ENCODE peak calls at places on chromosomes 6 and 20, in five cellular contexts. One of them, this sample, is unnamed.

GRCh38 chr20:44618318-44618731 is 33.2 kb downstream of the ADA start:
- DNase-seq in CD8-positive, alpha-beta T cell: no peak
- DNase-seq in endothelial cell of umbilical vein: no peak
- DNase-seq in thoracic aorta: no peak
- DNase-seq in AG10803: no peak
- DNase-seq in this sample: no peak

GRCh38 chr6:84284428-84285033 is 57.1 kb upstream of the CEP162 start:
- DNase-seq in CD8-positive, alpha-beta T cell: no peak
- DNase-seq in endothelial cell of umbilical vein: peak
- DNase-seq in thoracic aorta: no peak
- DNase-seq in AG10803: no peak
- DNase-seq in this sample: peak

GRCh38 chr20:58208944-58209343 is 19.5 kb downstream of the ANKRD60 start:
- DNase-seq in CD8-positive, alpha-beta T cell: no peak
- DNase-seq in endothelial cell of umbilical vein: no peak
- DNase-seq in thoracic aorta: no peak
- DNase-seq in AG10803: no peak
- DNase-seq in this sample: no peak

GRCh38 chr6:14728396-14729024 is 517.4 kb upstream of the JARID2 start:
- DNase-seq in CD8-positive, alpha-beta T cell: no peak
- DNase-seq in endothelial cell of umbilical vein: no peak
- DNase-seq in thoracic aorta: no peak
- DNase-seq in AG10803: peak
- DNase-seq in this sample: no peak

GRCh38 chr6:142374965-142375733 is 73.3 kb downstream of the ADGRG6 start:
- DNase-seq in CD8-positive, alpha-beta T cell: no peak
- DNase-seq in endothelial cell of umbilical vein: peak
- DNase-seq in thoracic aorta: no peak
- DNase-seq in AG10803: peak
- DNase-seq in this sample: no peak

GRCh38 chr20:63066506-63067265 is 59.9 kb upstream of the BHLHE23 start:
- DNase-seq in CD8-positive, alpha-beta T cell: no peak
- DNase-seq in endothelial cell of umbilical vein: no peak
- DNase-seq in thoracic aorta: no peak
- DNase-seq in AG10803: no peak
- DNase-seq in this sample: no peak

GRCh38 chr6:159174263-159174974 is 5.2 kb downstream of the FNDC1 start:
- DNase-seq in CD8-positive, alpha-beta T cell: peak
- DNase-seq in endothelial cell of umbilical vein: peak
- DNase-seq in thoracic aorta: peak
- DNase-seq in AG10803: peak
- DNase-seq in this sample: peak

GRCh38 chr6:53718597-53719460 is 53.3 kb upstream of the KLHL31 start:
- DNase-seq in CD8-positive, alpha-beta T cell: no peak
- DNase-seq in endothelial cell of umbilical vein: peak
- DNase-seq in thoracic aorta: no peak
- DNase-seq in AG10803: peak
- DNase-seq in this sample: peak

GRCh38 chr6:52580905-52581304 is 4.0 kb upstream of the TRAM2 start:
- DNase-seq in CD8-positive, alpha-beta T cell: no peak
- DNase-seq in endothelial cell of umbilical vein: no peak
- DNase-seq in thoracic aorta: no peak
- DNase-seq in AG10803: no peak
- DNase-seq in this sample: no peak

GRCh38 chr6:52579006-52579660 is 2.3 kb upstream of the TRAM2 start:
- DNase-seq in CD8-positive, alpha-beta T cell: no peak
- DNase-seq in endothelial cell of umbilical vein: no peak
- DNase-seq in thoracic aorta: no peak
- DNase-seq in AG10803: no peak
- DNase-seq in this sample: no peak

DNA sequence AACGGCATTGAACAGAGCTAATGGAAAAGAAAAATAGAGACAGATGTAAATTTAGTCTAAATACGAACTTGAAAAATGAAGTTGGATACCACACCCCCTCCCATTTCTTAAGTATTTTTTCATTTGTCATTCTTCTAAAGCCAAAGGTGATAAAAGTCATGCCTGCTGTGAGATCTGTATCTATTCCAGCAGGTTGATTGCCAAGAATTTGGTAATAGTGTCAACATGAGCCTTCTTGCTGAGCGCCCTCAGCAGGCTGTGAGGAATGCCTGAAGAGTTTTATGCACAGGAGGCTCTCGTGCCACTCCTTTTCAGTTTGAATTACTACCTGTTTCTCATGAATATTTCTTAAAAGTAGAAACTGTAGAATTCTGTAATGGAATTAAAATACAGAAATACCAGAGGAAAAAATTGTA is 165.4 kb downstream of the QKI start:
- DNase-seq in CD8-positive, alpha-beta T cell: no peak
- DNase-seq in endothelial cell of umbilical vein: peak
- DNase-seq in thoracic aorta: no peak
- DNase-seq in AG10803: peak
- DNase-seq in this sample: no peak
- TF ChIP-seq CTCF in CD8-positive, alpha-beta T cell: no peak
- TF ChIP-seq CTCF in endothelial cell of umbilical vein: no peak
- TF ChIP-seq CTCF in thoracic aorta: no peak
- TF ChIP-seq CTCF in AG10803: peak
- TF ChIP-seq CTCF in this sample: no peak

GRCh38 chr6:153553627-153554026 is 422.5 kb upstream of the RGS17 start:
- DNase-seq in CD8-positive, alpha-beta T cell: no peak
- DNase-seq in endothelial cell of umbilical vein: no peak
- DNase-seq in thoracic aorta: no peak
- DNase-seq in AG10803: no peak
- DNase-seq in this sample: no peak
- TF ChIP-seq CTCF in CD8-positive, alpha-beta T cell: no peak
- TF ChIP-seq CTCF in endothelial cell of umbilical vein: no peak
- TF ChIP-seq CTCF in thoracic aorta: no peak
- TF ChIP-seq CTCF in AG10803: peak
- TF ChIP-seq CTCF in this sample: no peak

DNA sequence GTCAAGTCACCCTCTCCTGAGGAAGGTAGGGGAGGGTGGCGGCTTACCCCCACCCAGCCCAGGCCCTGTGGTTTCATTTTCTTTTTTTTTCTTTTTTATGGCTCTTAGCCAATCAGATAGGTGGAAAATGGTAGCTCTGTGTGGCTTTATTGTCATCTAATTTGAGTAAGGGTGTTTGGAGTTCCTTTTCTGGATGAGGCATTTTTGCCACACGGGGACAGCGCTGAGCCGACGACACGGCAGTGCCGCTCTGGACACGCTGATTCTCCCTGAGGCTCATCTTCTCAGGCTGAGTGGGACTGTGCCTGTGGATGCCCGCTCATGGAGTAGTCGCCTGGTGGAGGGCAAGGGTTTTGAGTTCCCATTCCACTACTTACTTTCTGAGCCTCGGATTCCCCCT is 37.6 kb upstream of the ANGPT4 start:
- DNase-seq in CD8-positive, alpha-beta T cell: no peak
- DNase-seq in endothelial cell of umbilical vein: no peak
- DNase-seq in thoracic aorta: no peak
- DNase-seq in AG10803: peak
- DNase-seq in this sample: no peak
- TF ChIP-seq CTCF in CD8-positive, alpha-beta T cell: no peak
- TF ChIP-seq CTCF in endothelial cell of umbilical vein: no peak
- TF ChIP-seq CTCF in thoracic aorta: no peak
- TF ChIP-seq CTCF in AG10803: peak
- TF ChIP-seq CTCF in this sample: no peak

DNA sequence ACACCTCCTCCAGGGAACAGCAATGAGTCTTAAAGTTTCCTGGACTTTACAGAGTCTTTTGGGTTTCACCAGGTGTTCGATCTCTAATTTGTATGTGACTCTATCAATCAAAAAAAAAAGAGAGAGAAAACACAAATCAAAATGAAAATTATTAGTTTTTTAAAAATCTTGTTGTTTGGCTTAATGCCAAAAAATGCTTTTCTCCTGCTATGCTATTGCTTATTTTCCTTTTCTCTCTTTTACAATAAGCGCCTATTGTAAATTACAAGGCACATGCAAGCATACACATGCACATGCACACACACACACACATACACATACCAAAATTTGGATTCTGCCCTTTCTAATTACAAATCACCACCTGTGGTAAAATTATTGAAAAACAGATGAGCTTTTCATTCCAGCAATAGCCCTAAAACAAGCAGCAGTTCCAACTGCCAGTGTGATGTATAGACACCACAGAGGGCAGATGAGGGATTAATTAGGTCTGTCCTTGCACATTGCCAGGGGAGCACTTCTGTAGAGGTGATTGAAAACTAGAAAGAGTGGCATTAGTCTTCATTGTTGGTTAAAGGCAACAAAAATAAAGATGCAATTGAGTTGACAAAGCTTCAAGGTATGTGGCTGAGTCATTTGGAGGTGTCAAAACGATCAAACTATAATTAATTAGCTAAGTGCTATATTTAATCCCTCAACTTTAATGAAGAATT is 631.7 kb downstream of the TFAP2B start:
- DNase-seq in CD8-positive, alpha-beta T cell: no peak
- DNase-seq in endothelial cell of umbilical vein: no peak
- DNase-seq in thoracic aorta: no peak
- DNase-seq in AG10803: no peak
- DNase-seq in this sample: no peak
- TF ChIP-seq CTCF in CD8-positive, alpha-beta T cell: no peak
- TF ChIP-seq CTCF in endothelial cell of umbilical vein: no peak
- TF ChIP-seq CTCF in thoracic aorta: no peak
- TF ChIP-seq CTCF in AG10803: no peak
- TF ChIP-seq CTCF in this sample: no peak

DNA sequence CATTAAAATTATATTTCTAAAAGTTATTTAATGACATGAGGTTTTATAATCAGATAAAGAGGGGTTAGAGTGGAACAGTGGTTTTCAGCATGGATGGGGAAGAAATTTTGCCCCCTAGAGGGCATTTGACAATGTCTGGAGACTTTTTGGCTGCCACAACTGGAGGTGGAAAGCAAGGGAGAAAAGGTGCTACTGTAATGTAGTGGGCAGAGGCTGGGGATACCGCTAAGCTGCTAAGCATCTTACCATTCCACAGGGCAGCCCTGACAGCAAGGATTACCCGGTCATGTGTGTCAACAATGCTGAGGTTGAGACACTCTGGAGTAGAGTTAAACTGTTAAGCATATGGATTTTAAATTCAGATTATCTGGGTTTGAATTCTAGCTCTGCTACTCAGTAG is 52.9 kb upstream of the FABP7 start:
- DNase-seq in CD8-positive, alpha-beta T cell: no peak
- DNase-seq in endothelial cell of umbilical vein: peak
- DNase-seq in thoracic aorta: no peak
- DNase-seq in AG10803: peak
- DNase-seq in this sample: no peak
- TF ChIP-seq CTCF in CD8-positive, alpha-beta T cell: peak
- TF ChIP-seq CTCF in endothelial cell of umbilical vein: peak
- TF ChIP-seq CTCF in thoracic aorta: peak
- TF ChIP-seq CTCF in AG10803: peak
- TF ChIP-seq CTCF in this sample: peak

DNA sequence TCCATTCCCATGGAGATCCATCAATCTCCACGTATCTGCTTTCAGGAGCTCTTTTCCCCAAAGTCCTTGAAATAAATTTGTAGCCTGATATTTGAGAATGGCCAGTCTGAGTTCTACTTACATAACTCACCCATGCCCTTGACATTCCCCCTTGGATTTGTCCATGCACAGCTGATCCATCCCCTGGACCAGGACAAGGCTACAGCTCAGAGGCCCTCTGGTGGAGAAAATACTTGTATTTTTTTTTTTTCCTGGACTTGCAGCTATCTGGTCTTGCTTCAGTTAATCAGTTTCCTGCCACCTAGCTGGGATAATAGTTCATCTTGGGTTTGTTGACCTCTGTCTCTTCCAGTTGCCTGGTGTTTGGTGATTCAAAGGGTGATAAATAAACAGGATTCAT is 467.6 kb downstream of the DHX35 start:
- DNase-seq in CD8-positive, alpha-beta T cell: no peak
- DNase-seq in endothelial cell of umbilical vein: no peak
- DNase-seq in thoracic aorta: no peak
- DNase-seq in AG10803: no peak
- DNase-seq in this sample: no peak
- TF ChIP-seq CTCF in CD8-positive, alpha-beta T cell: no peak
- TF ChIP-seq CTCF in endothelial cell of umbilical vein: no peak
- TF ChIP-seq CTCF in thoracic aorta: no peak
- TF ChIP-seq CTCF in AG10803: peak
- TF ChIP-seq CTCF in this sample: no peak

GRCh38 chr6:71482742-71483141 is 194.1 kb downstream of the OGFRL1 start:
- DNase-seq in CD8-positive, alpha-beta T cell: no peak
- DNase-seq in endothelial cell of umbilical vein: peak
- DNase-seq in thoracic aorta: no peak
- DNase-seq in AG10803: no peak
- DNase-seq in this sample: no peak
- TF ChIP-seq CTCF in CD8-positive, alpha-beta T cell: no peak
- TF ChIP-seq CTCF in endothelial cell of umbilical vein: no peak
- TF ChIP-seq CTCF in thoracic aorta: no peak
- TF ChIP-seq CTCF in AG10803: peak
- TF ChIP-seq CTCF in this sample: no peak

This sample was measured in GM13976.